ENCODE peak calls at places on chromosomes 4 and X, in nine cellular contexts. One of them, this sample, is unnamed.

GRCh38 chrX:38514014-38514854 is 47.1 kb upstream of the TSPAN7 start:
- DNase-seq in NCI-H1105: peak
- DNase-seq in GM23248: no peak
- DNase-seq in fibroblast of lung: no peak
- DNase-seq in choroid plexus epithelial cell: no peak
- DNase-seq in AG08395: no peak
- DNase-seq in HEK293T: no peak
- DNase-seq in stimulated activated CD4-positive, alpha-beta T cell treated with anti-CD3 and anti-CD28 coated beads, TNF-alpha, amount 100 ng/mL, for 1 hour: no peak
- DNase-seq in T-helper 9 cell: no peak
- DNase-seq in this sample: no peak

GRCh38 chr4:38442073-38442788 is 221.8 kb upstream of the KLF3 start:
- DNase-seq in NCI-H1105: no peak
- DNase-seq in GM23248: no peak
- DNase-seq in T-helper 9 cell: no peak
- DNase-seq in fibroblast of lung: no peak
- DNase-seq in HEK293T: no peak
- DNase-seq in stimulated activated CD4-positive, alpha-beta T cell treated with anti-CD3 and anti-CD28 coated beads, TNF-alpha, amount 100 ng/mL, for 1 hour: no peak
- DNase-seq in AG08395: no peak
- DNase-seq in choroid plexus epithelial cell: no peak
- DNase-seq in this sample: no peak

GRCh38 chr4:7964890-7965662 is 25.4 kb upstream of the AFAP1 start:
- DNase-seq in fibroblast of lung: peak
- DNase-seq in stimulated activated CD4-positive, alpha-beta T cell treated with anti-CD3 and anti-CD28 coated beads, TNF-alpha, amount 100 ng/mL, for 1 hour: peak
- DNase-seq in AG08395: peak
- DNase-seq in choroid plexus epithelial cell: peak
- DNase-seq in GM23248: peak
- DNase-seq in NCI-H1105: no peak
- DNase-seq in HEK293T: no peak
- DNase-seq in T-helper 9 cell: peak
- DNase-seq in this sample: no peak

GRCh38 chr4:143358923-143359694 is 22.4 kb downstream of the GAB1 start:
- DNase-seq in stimulated activated CD4-positive, alpha-beta T cell treated with anti-CD3 and anti-CD28 coated beads, TNF-alpha, amount 100 ng/mL, for 1 hour: no peak
- DNase-seq in T-helper 9 cell: no peak
- DNase-seq in NCI-H1105: no peak
- DNase-seq in GM23248: peak
- DNase-seq in HEK293T: no peak
- DNase-seq in choroid plexus epithelial cell: peak
- DNase-seq in AG08395: peak
- DNase-seq in fibroblast of lung: peak
- DNase-seq in this sample: peak

GRCh38 chrX:16719334-16720084 is at the start of gene SYAP1:
- DNase-seq in NCI-H1105: peak
- DNase-seq in fibroblast of lung: peak
- DNase-seq in HEK293T: peak
- DNase-seq in GM23248: peak
- DNase-seq in choroid plexus epithelial cell: peak
- DNase-seq in stimulated activated CD4-positive, alpha-beta T cell treated with anti-CD3 and anti-CD28 coated beads, TNF-alpha, amount 100 ng/mL, for 1 hour: peak
- DNase-seq in AG08395: peak
- DNase-seq in T-helper 9 cell: peak
- DNase-seq in this sample: peak

GRCh38 chr4:141347738-141348524 is 127.2 kb downstream of the ZNF330 start:
- DNase-seq in fibroblast of lung: no peak
- DNase-seq in stimulated activated CD4-positive, alpha-beta T cell treated with anti-CD3 and anti-CD28 coated beads, TNF-alpha, amount 100 ng/mL, for 1 hour: no peak
- DNase-seq in AG08395: no peak
- DNase-seq in HEK293T: no peak
- DNase-seq in choroid plexus epithelial cell: peak
- DNase-seq in GM23248: peak
- DNase-seq in T-helper 9 cell: no peak
- DNase-seq in NCI-H1105: no peak
- DNase-seq in this sample: no peak

GRCh38 chrX:45850775-45851433 is 650.2 kb upstream of the DIPK2B start:
- DNase-seq in HEK293T: peak
- DNase-seq in GM23248: peak
- DNase-seq in NCI-H1105: peak
- DNase-seq in T-helper 9 cell: peak
- DNase-seq in fibroblast of lung: peak
- DNase-seq in choroid plexus epithelial cell: no peak
- DNase-seq in stimulated activated CD4-positive, alpha-beta T cell treated with anti-CD3 and anti-CD28 coated beads, TNF-alpha, amount 100 ng/mL, for 1 hour: no peak
- DNase-seq in AG08395: no peak
- DNase-seq in this sample: peak

GRCh38 chr4:140213116-140213515 is 59.1 kb upstream of the MAML3 start:
- DNase-seq in stimulated activated CD4-positive, alpha-beta T cell treated with anti-CD3 and anti-CD28 coated beads, TNF-alpha, amount 100 ng/mL, for 1 hour: no peak
- DNase-seq in AG08395: no peak
- DNase-seq in NCI-H1105: no peak
- DNase-seq in fibroblast of lung: no peak
- DNase-seq in GM23248: peak
- DNase-seq in choroid plexus epithelial cell: peak
- DNase-seq in HEK293T: no peak
- DNase-seq in T-helper 9 cell: no peak
- DNase-seq in this sample: no peak

GRCh38 chrX:34849371-34849770 is 93.2 kb upstream of the FAM47B start:
- DNase-seq in T-helper 9 cell: no peak
- DNase-seq in fibroblast of lung: peak
- DNase-seq in choroid plexus epithelial cell: peak
- DNase-seq in GM23248: peak
- DNase-seq in stimulated activated CD4-positive, alpha-beta T cell treated with anti-CD3 and anti-CD28 coated beads, TNF-alpha, amount 100 ng/mL, for 1 hour: no peak
- DNase-seq in AG08395: peak
- DNase-seq in NCI-H1105: no peak
- DNase-seq in HEK293T: no peak
- DNase-seq in this sample: no peak

GRCh38 chr4:150931005-150931404 is 84.1 kb downstream of the LRBA start:
- DNase-seq in GM23248: no peak
- DNase-seq in NCI-H1105: no peak
- DNase-seq in HEK293T: no peak
- DNase-seq in fibroblast of lung: no peak
- DNase-seq in stimulated activated CD4-positive, alpha-beta T cell treated with anti-CD3 and anti-CD28 coated beads, TNF-alpha, amount 100 ng/mL, for 1 hour: no peak
- DNase-seq in choroid plexus epithelial cell: no peak
- DNase-seq in AG08395: no peak
- DNase-seq in T-helper 9 cell: no peak
- DNase-seq in this sample: no peak

This sample was measured in MG63.